ENCODE peak calls at places on chromosomes 1 and 21, in ten cellular contexts. A is stimulated activated CD4-positive, alpha-beta T cell treated with anti-CD3 and anti-CD28 coated beads, Interleukin-15, amount 100 ng/mL, for 1 hour; N is sigmoid colon; F is C1 segment of cervical spinal cord; L is activated CD8-positive, alpha-beta memory T cell treated with anti-CD3 and anti-CD28 coated beads, Interleukin-2, amount 10 ng/mL, durations not matched to agents 7 days and 5 days; E is NCI-H146; I is CD4-positive, CD25-positive, alpha-beta regulatory T cell; V is skeletal muscle cell; X is NCI-H524; Q is endothelial cell. U is an unnamed sample.

GRCh38 chr1:168772428-168772827 is 43.4 kb upstream of the DPT start:
- DNase-seq in A (no peak), N (no peak), F (no peak), L (no peak), E (no peak), I (no peak), V (no peak), X (no peak), Q (no peak), U (no peak)

GRCh38 chr1:185208626-185209170 is 51.7 kb downstream of the SWT1 start:
- DNase-seq in A (no peak), N (no peak), F (no peak), L (no peak), E (no peak), I (no peak), V (no peak), X (no peak), Q (no peak), U (peak; percentile 48)

GRCh38 chr1:40267767-40268187 is 9.7 kb downstream of the ZMPSTE24 start:
- DNase-seq in A (no peak), N (no peak), F (no peak), L (no peak), E (no peak), I (no peak), V (peak; percentile 89), X (no peak), Q (no peak), U (peak; percentile 97)

GRCh38 chr1:209486861-209487260 is 96.7 kb upstream of the CAMK1G start:
- DNase-seq in A (no peak), N (no peak), F (no peak), L (no peak), E (no peak), I (no peak), V (peak; percentile 11), X (no peak), Q (no peak), U (peak; percentile 86)

GRCh38 chr1:201648911-201649775 is 110.2 kb downstream of the NAV1 start:
- DNase-seq in A (no peak), N (peak; percentile 72), F (no peak), L (no peak), E (peak; percentile 78), I (no peak), V (no peak), X (peak; percentile 46), Q (no peak), U (no peak)

GRCh38 chr1:22830747-22831340 is 120.2 kb downstream of the EPHB2 start:
- DNase-seq in A (no peak), N (no peak), F (no peak), L (no peak), E (no peak), I (no peak), V (no peak), X (no peak), Q (no peak), U (no peak)

GRCh38 chr1:177864530-177865305 is 105.1 kb downstream of the SEC16B start:
- DNase-seq in A (no peak), N (no peak), F (no peak), L (no peak), E (no peak), I (no peak), V (no peak), X (no peak), Q (no peak), U (no peak)

GRCh38 chr1:92037400-92037799 is 7.6 kb downstream of the EPHX4 start:
- DNase-seq in A (no peak), N (no peak), F (no peak), L (no peak), E (no peak), I (no peak), V (no peak), X (no peak), Q (no peak), U (no peak)

GRCh38 chr1:229024528-229025119 is 246.3 kb upstream of the RAB4A start:
- DNase-seq in A (no peak), N (peak; percentile 88), F (no peak), L (no peak), E (no peak), I (no peak), V (peak; percentile 64), X (no peak), Q (no peak), U (peak; percentile 82)

GRCh38 chr1:33361553-33362262 is 40.8 kb upstream of the A3GALT2 start:
- DNase-seq in A (no peak), N (no peak), F (no peak), L (no peak), E (no peak), I (no peak), V (no peak), X (no peak), Q (peak; percentile 54), U (no peak)

GRCh38 chr1:114089502-114090138 is 64.0 kb downstream of the SYT6 start:
- DNase-seq in A (no peak), N (no peak), F (no peak), L (no peak), E (no peak), I (no peak), V (no peak), X (no peak), Q (no peak), U (no peak)

GRCh38 chr1:203644661-203645510 is 18.3 kb downstream of the ATP2B4 start:
- DNase-seq in A (no peak), N (no peak), F (no peak), L (no peak), E (peak; percentile 36), I (no peak), V (no peak), X (no peak), Q (no peak), U (peak; percentile 76)

GRCh38 chr1:25958475-25958874 is 39.4 kb downstream of the PAFAH2 start:
- DNase-seq in A (no peak), N (no peak), F (no peak), L (no peak), E (no peak), I (no peak), V (peak; percentile 42), X (no peak), Q (no peak), U (peak; percentile 68)

GRCh38 chr21:14630556-14631069 is 84.5 kb upstream of the SAMSN1 start:
- DNase-seq in A (no peak), N (no peak), F (no peak), L (no peak), E (no peak), I (peak; percentile 60), V (no peak), X (no peak), Q (no peak), U (no peak)

GRCh38 chr1:110150330-110151174 is at the start of gene SLC6A17:
- DNase-seq in A (no peak), N (peak; percentile 45), F (no peak), L (no peak), E (peak; percentile 71), I (no peak), V (peak; percentile 17), X (peak; percentile 50), Q (peak; percentile 79), U (peak; percentile 57)

GRCh38 chr1:20834192-20834591 is 47.1 kb upstream of the HP1BP3 start:
- DNase-seq in A (no peak), N (no peak), F (no peak), L (no peak), E (no peak), I (no peak), V (no peak), X (no peak), Q (no peak), U (no peak)

GRCh38 chr1:109762039-109762585 is 1.6 kb downstream of the EPS8L3 start:
- DNase-seq in A (no peak), N (no peak), F (no peak), L (no peak), E (no peak), I (no peak), V (no peak), X (no peak), Q (no peak), U (no peak)